ENCODE peak calls at places on chromosome 5, in eight cellular contexts. One of them, this sample, is unnamed.

GRCh38 chr5:79857692-79858091 is 133.4 kb downstream of the MTX3 start:
- DNase-seq in stomach: no peak
- DNase-seq in fibroblast of lung: no peak
- DNase-seq in MM.1S: no peak
- DNase-seq in psoas muscle: no peak
- DNase-seq in type B pancreatic cell: no peak
- DNase-seq in lower lobe of right lung: no peak
- DNase-seq in body of pancreas: no peak
- DNase-seq in this sample: no peak

GRCh38 chr5:116440329-116440895 is 134.2 kb downstream of the SEMA6A start:
- DNase-seq in stomach: no peak
- DNase-seq in fibroblast of lung: no peak
- DNase-seq in MM.1S: no peak
- DNase-seq in psoas muscle: no peak
- DNase-seq in type B pancreatic cell: no peak
- DNase-seq in lower lobe of right lung: no peak
- DNase-seq in body of pancreas: no peak
- DNase-seq in this sample: no peak

GRCh38 chr5:74973694-74974093 is 78.7 kb downstream of the GCNT4 start:
- DNase-seq in stomach: no peak
- DNase-seq in fibroblast of lung: no peak
- DNase-seq in MM.1S: no peak
- DNase-seq in psoas muscle: no peak
- DNase-seq in type B pancreatic cell: no peak
- DNase-seq in lower lobe of right lung: no peak
- DNase-seq in body of pancreas: no peak
- DNase-seq in this sample: no peak

GRCh38 chr5:135232958-135233357 is 166.1 kb downstream of the MACROH2A1 start:
- DNase-seq in stomach: no peak
- DNase-seq in fibroblast of lung: no peak
- DNase-seq in MM.1S: no peak
- DNase-seq in psoas muscle: peak; percentile 35
- DNase-seq in type B pancreatic cell: no peak
- DNase-seq in lower lobe of right lung: no peak
- DNase-seq in body of pancreas: no peak
- DNase-seq in this sample: no peak

GRCh38 chr5:174623438-174624019 is 100.9 kb upstream of the MSX2 start:
- DNase-seq in stomach: no peak
- DNase-seq in fibroblast of lung: no peak
- DNase-seq in MM.1S: no peak
- DNase-seq in psoas muscle: no peak
- DNase-seq in type B pancreatic cell: no peak
- DNase-seq in lower lobe of right lung: no peak
- DNase-seq in body of pancreas: no peak
- DNase-seq in this sample: no peak

GRCh38 chr5:157076558-157076957 is 17.6 kb upstream of the HAVCR1 start:
- DNase-seq in stomach: no peak
- DNase-seq in fibroblast of lung: peak; percentile 59
- DNase-seq in MM.1S: peak; percentile 78
- DNase-seq in psoas muscle: no peak
- DNase-seq in type B pancreatic cell: no peak
- DNase-seq in lower lobe of right lung: no peak
- DNase-seq in body of pancreas: no peak
- DNase-seq in this sample: peak; percentile 43

GRCh38 chr5:112417931-112418358 is 1.1 kb downstream of the EPB41L4A start:
- DNase-seq in stomach: peak; percentile 49
- DNase-seq in fibroblast of lung: peak; percentile 23
- DNase-seq in MM.1S: peak; percentile 94
- DNase-seq in psoas muscle: peak; percentile 46
- DNase-seq in type B pancreatic cell: no peak
- DNase-seq in lower lobe of right lung: peak; percentile 65
- DNase-seq in body of pancreas: peak; percentile 13
- DNase-seq in this sample: peak; percentile 91

GRCh38 chr5:135313405-135313804 is 85.6 kb downstream of the MACROH2A1 start:
- DNase-seq in stomach: no peak
- DNase-seq in fibroblast of lung: no peak
- DNase-seq in MM.1S: peak; percentile 85
- DNase-seq in psoas muscle: no peak
- DNase-seq in type B pancreatic cell: peak; percentile 32
- DNase-seq in lower lobe of right lung: no peak
- DNase-seq in body of pancreas: no peak
- DNase-seq in this sample: no peak

GRCh38 chr5:180302256-180302655 is 10.4 kb upstream of the MAPK9 start:
- DNase-seq in stomach: no peak
- DNase-seq in fibroblast of lung: no peak
- DNase-seq in MM.1S: no peak
- DNase-seq in psoas muscle: no peak
- DNase-seq in type B pancreatic cell: no peak
- DNase-seq in lower lobe of right lung: no peak
- DNase-seq in body of pancreas: no peak
- DNase-seq in this sample: no peak

GRCh38 chr5:157993201-157993600 is 134.3 kb upstream of the CLINT1 start:
- DNase-seq in stomach: no peak
- DNase-seq in fibroblast of lung: no peak
- DNase-seq in MM.1S: no peak
- DNase-seq in psoas muscle: no peak
- DNase-seq in type B pancreatic cell: no peak
- DNase-seq in lower lobe of right lung: no peak
- DNase-seq in body of pancreas: no peak
- DNase-seq in this sample: no peak

GRCh38 chr5:177498013-177498847 is 826 bp upstream of the PDLIM7 start:
- DNase-seq in stomach: peak; percentile 45
- DNase-seq in fibroblast of lung: no peak
- DNase-seq in MM.1S: no peak
- DNase-seq in psoas muscle: peak; percentile 62
- DNase-seq in type B pancreatic cell: no peak
- DNase-seq in lower lobe of right lung: no peak
- DNase-seq in body of pancreas: peak; percentile 47
- DNase-seq in this sample: peak; percentile 55

GRCh38 chr5:123450114-123450513 is 26.9 kb upstream of the CEP120 start:
- DNase-seq in stomach: no peak
- DNase-seq in fibroblast of lung: no peak
- DNase-seq in MM.1S: no peak
- DNase-seq in psoas muscle: no peak
- DNase-seq in type B pancreatic cell: no peak
- DNase-seq in lower lobe of right lung: no peak
- DNase-seq in body of pancreas: no peak
- DNase-seq in this sample: no peak

GRCh38 chr5:72109625-72110024 is 2.4 kb downstream of the MAP1B start:
- DNase-seq in stomach: no peak
- DNase-seq in fibroblast of lung: peak; percentile 58
- DNase-seq in MM.1S: no peak
- DNase-seq in psoas muscle: no peak
- DNase-seq in type B pancreatic cell: no peak
- DNase-seq in lower lobe of right lung: no peak
- DNase-seq in body of pancreas: no peak
- DNase-seq in this sample: no peak

GRCh38 chr5:14720236-14720923 is 55.9 kb downstream of the OTULIN start:
- DNase-seq in stomach: no peak
- DNase-seq in fibroblast of lung: peak; percentile 72
- DNase-seq in MM.1S: no peak
- DNase-seq in psoas muscle: no peak
- DNase-seq in type B pancreatic cell: no peak
- DNase-seq in lower lobe of right lung: no peak
- DNase-seq in body of pancreas: no peak
- DNase-seq in this sample: no peak

GRCh38 chr5:17143335-17143734 is 74.1 kb upstream of the BASP1 start:
- DNase-seq in stomach: no peak
- DNase-seq in fibroblast of lung: no peak
- DNase-seq in MM.1S: no peak
- DNase-seq in psoas muscle: no peak
- DNase-seq in type B pancreatic cell: no peak
- DNase-seq in lower lobe of right lung: no peak
- DNase-seq in body of pancreas: no peak
- DNase-seq in this sample: no peak

GRCh38 chr5:153970496-153970895 is 68.2 kb downstream of the FAM114A2 start:
- DNase-seq in stomach: no peak
- DNase-seq in fibroblast of lung: no peak
- DNase-seq in MM.1S: no peak
- DNase-seq in psoas muscle: no peak
- DNase-seq in type B pancreatic cell: no peak
- DNase-seq in lower lobe of right lung: no peak
- DNase-seq in body of pancreas: no peak
- DNase-seq in this sample: no peak

GRCh38 chr5:133293953-133294352 is 242.1 kb downstream of the HSPA4 start:
- DNase-seq in stomach: no peak
- DNase-seq in fibroblast of lung: no peak
- DNase-seq in MM.1S: peak; percentile 5
- DNase-seq in psoas muscle: no peak
- DNase-seq in type B pancreatic cell: no peak
- DNase-seq in lower lobe of right lung: no peak
- DNase-seq in body of pancreas: no peak
- DNase-seq in this sample: no peak

GRCh38 chr5:37662789-37663475 is 176.9 kb downstream of the GDNF start:
- DNase-seq in stomach: no peak
- DNase-seq in fibroblast of lung: no peak
- DNase-seq in MM.1S: no peak
- DNase-seq in psoas muscle: no peak
- DNase-seq in type B pancreatic cell: no peak
- DNase-seq in lower lobe of right lung: no peak
- DNase-seq in body of pancreas: no peak
- DNase-seq in this sample: no peak

GRCh38 chr5:92559743-92560142 is 1021.3 kb downstream of the NR2F1-AS1 start:
- DNase-seq in stomach: no peak
- DNase-seq in fibroblast of lung: peak; percentile 88
- DNase-seq in MM.1S: no peak
- DNase-seq in psoas muscle: no peak
- DNase-seq in type B pancreatic cell: no peak
- DNase-seq in lower lobe of right lung: no peak
- DNase-seq in body of pancreas: no peak
- DNase-seq in this sample: no peak

GRCh38 chr5:93189707-93190120 is 391.3 kb downstream of the NR2F1-AS1 start:
- DNase-seq in stomach: no peak
- DNase-seq in fibroblast of lung: peak; percentile 99
- DNase-seq in MM.1S: no peak
- DNase-seq in psoas muscle: no peak
- DNase-seq in type B pancreatic cell: no peak
- DNase-seq in lower lobe of right lung: no peak
- DNase-seq in body of pancreas: no peak
- DNase-seq in this sample: no peak

GRCh38 chr5:7392401-7393024 is 3.4 kb upstream of the ADCY2 start:
- DNase-seq in stomach: no peak
- DNase-seq in fibroblast of lung: peak; percentile 45
- DNase-seq in MM.1S: peak; percentile 25
- DNase-seq in psoas muscle: no peak
- DNase-seq in type B pancreatic cell: no peak
- DNase-seq in lower lobe of right lung: no peak
- DNase-seq in body of pancreas: no peak
- DNase-seq in this sample: no peak

DNA sequence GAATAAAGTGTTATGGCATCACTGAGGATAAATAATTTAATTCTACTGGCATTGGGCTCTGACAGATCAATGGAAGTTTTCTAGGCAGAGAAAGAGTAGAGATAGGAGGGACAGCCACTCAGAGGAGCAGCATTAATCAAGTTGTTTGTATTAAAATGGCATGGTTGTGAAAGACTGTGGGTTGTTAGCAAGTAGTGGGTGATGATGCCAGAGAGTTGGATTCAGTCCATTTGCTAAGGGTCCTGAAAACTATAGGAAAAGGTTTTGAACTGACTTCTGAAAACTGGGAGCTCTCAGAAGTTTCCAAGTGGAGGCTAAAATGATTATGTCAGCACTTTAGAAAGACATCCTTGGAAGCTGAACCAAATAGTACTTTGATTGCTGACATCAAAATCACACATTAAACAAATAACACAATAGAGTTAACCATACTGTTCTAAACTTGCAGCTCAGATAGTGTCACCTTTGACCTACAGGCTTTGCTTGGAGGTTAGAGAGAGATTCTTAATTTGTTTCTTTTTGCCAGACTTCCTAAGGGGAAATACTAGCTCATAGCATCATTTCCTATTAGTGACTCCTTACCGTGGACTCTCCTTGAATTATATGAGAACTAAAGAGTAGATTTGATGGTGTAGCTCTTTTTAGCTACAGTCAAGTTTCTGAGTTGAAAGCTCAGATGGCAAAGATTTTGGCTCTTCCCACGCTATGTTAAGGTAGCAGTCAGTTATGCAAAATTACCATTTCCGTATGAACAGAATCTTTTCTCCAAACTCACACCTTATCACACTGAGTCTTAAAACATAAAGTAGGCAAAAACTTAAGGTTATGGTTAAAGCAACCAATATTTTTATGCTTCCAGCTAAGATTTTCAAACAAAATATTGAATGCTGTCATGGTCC is 277.1 kb downstream of the NR3C1 start:
- DNase-seq in stomach: no peak
- DNase-seq in fibroblast of lung: no peak
- DNase-seq in MM.1S: no peak
- DNase-seq in psoas muscle: no peak
- DNase-seq in type B pancreatic cell: no peak
- DNase-seq in lower lobe of right lung: no peak
- DNase-seq in body of pancreas: no peak
- DNase-seq in this sample: no peak
- TF ChIP-seq CTCF in stomach: no peak
- TF ChIP-seq CTCF in fibroblast of lung: no peak
- TF ChIP-seq CTCF in MM.1S: no peak
- TF ChIP-seq CTCF in psoas muscle: no peak
- TF ChIP-seq CTCF in type B pancreatic cell: no peak
- TF ChIP-seq CTCF in lower lobe of right lung: no peak
- TF ChIP-seq CTCF in body of pancreas: no peak
- TF ChIP-seq CTCF in this sample: no peak

DNA sequence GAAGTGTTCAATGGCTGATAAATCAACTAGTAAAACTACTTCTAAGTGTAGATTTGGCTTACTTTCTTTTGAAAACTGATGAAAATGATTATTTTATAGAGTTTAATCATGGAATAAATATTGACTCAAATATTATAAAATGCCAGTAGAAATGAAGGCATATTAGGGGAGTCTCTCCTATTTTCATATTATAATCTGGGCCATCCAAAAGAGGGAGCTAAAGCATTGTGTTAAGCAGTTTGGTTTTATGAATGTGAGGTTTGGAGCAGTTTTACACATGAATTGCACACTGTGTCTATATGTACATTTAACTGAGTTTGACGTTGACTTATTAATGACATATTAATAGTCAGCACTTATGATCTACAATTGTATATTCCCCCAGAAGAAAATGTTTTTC is 17.4 kb downstream of the CDH9 start:
- DNase-seq in stomach: no peak
- DNase-seq in fibroblast of lung: peak; percentile 8
- DNase-seq in MM.1S: peak; percentile 42
- DNase-seq in psoas muscle: no peak
- DNase-seq in type B pancreatic cell: no peak
- DNase-seq in lower lobe of right lung: no peak
- DNase-seq in body of pancreas: no peak
- DNase-seq in this sample: no peak
- TF ChIP-seq CTCF in stomach: no peak
- TF ChIP-seq CTCF in fibroblast of lung: peak; percentile 35
- TF ChIP-seq CTCF in MM.1S: peak; percentile 42
- TF ChIP-seq CTCF in psoas muscle: peak; percentile 6
- TF ChIP-seq CTCF in type B pancreatic cell: peak; percentile 62
- TF ChIP-seq CTCF in lower lobe of right lung: no peak
- TF ChIP-seq CTCF in body of pancreas: no peak
- TF ChIP-seq CTCF in this sample: no peak

GRCh38 chr5:121630402-121630801 is 221.3 kb upstream of the FTMT start:
- DNase-seq in stomach: no peak
- DNase-seq in fibroblast of lung: no peak
- DNase-seq in MM.1S: no peak
- DNase-seq in psoas muscle: no peak
- DNase-seq in type B pancreatic cell: no peak
- DNase-seq in lower lobe of right lung: no peak
- DNase-seq in body of pancreas: no peak
- DNase-seq in this sample: no peak
- TF ChIP-seq CTCF in stomach: peak; percentile 6
- TF ChIP-seq CTCF in fibroblast of lung: peak; percentile 45
- TF ChIP-seq CTCF in MM.1S: no peak
- TF ChIP-seq CTCF in psoas muscle: peak; percentile 32
- TF ChIP-seq CTCF in type B pancreatic cell: peak; percentile 36
- TF ChIP-seq CTCF in lower lobe of right lung: no peak
- TF ChIP-seq CTCF in body of pancreas: no peak
- TF ChIP-seq CTCF in this sample: no peak

GRCh38 chr5:141382469-141383294 is at the start of gene PCDHGA7:
- DNase-seq in stomach: no peak
- DNase-seq in fibroblast of lung: peak; percentile 48
- DNase-seq in MM.1S: peak; percentile 60
- DNase-seq in psoas muscle: no peak
- DNase-seq in type B pancreatic cell: peak; percentile 60
- DNase-seq in lower lobe of right lung: no peak
- DNase-seq in body of pancreas: no peak
- DNase-seq in this sample: no peak
- TF ChIP-seq CTCF in stomach: no peak
- TF ChIP-seq CTCF in fibroblast of lung: peak; percentile 51
- TF ChIP-seq CTCF in MM.1S: peak; percentile 76
- TF ChIP-seq CTCF in psoas muscle: peak; percentile 35
- TF ChIP-seq CTCF in type B pancreatic cell: no peak
- TF ChIP-seq CTCF in lower lobe of right lung: no peak
- TF ChIP-seq CTCF in body of pancreas: no peak
- TF ChIP-seq CTCF in this sample: no peak

This sample was measured in activated CD8-positive, alpha-beta T cell treated with anti-CD3 and anti-CD28 coated beads for 36 hours.